ENCODE peak calls at places on chromosomes 11 and 22, in nine cellular contexts. One of them, this sample, is unnamed.

GRCh38 chr11:113862430-113862829 is 12.9 kb downstream of the USP28 start:
- DNase-seq in heart right ventricle: no peak
- DNase-seq in body of pancreas: no peak
- DNase-seq in endothelial cell: no peak
- DNase-seq in fibroblast of pulmonary artery: peak
- DNase-seq in retinal pigment epithelial cell: no peak
- DNase-seq in HFFc6: peak
- DNase-seq in cardiac fibroblast: peak
- DNase-seq in cardiac muscle cell: no peak
- DNase-seq in this sample: no peak

GRCh38 chr11:69642549-69642912 is 1.6 kb downstream of the CCND1 start:
- DNase-seq in heart right ventricle: no peak
- DNase-seq in body of pancreas: no peak
- DNase-seq in endothelial cell: peak
- DNase-seq in fibroblast of pulmonary artery: no peak
- DNase-seq in retinal pigment epithelial cell: no peak
- DNase-seq in HFFc6: no peak
- DNase-seq in cardiac fibroblast: no peak
- DNase-seq in cardiac muscle cell: peak
- DNase-seq in this sample: peak

GRCh38 chr11:106249857-106250256 is 172.4 kb downstream of the AASDHPPT start:
- DNase-seq in heart right ventricle: no peak
- DNase-seq in body of pancreas: peak
- DNase-seq in endothelial cell: no peak
- DNase-seq in fibroblast of pulmonary artery: peak
- DNase-seq in retinal pigment epithelial cell: no peak
- DNase-seq in HFFc6: no peak
- DNase-seq in cardiac fibroblast: peak
- DNase-seq in cardiac muscle cell: no peak
- DNase-seq in this sample: no peak

GRCh38 chr11:95149659-95150294 is 60.1 kb downstream of the ENDOD1 start:
- DNase-seq in heart right ventricle: peak
- DNase-seq in body of pancreas: peak
- DNase-seq in endothelial cell: peak
- DNase-seq in fibroblast of pulmonary artery: peak
- DNase-seq in retinal pigment epithelial cell: peak
- DNase-seq in HFFc6: no peak
- DNase-seq in cardiac fibroblast: no peak
- DNase-seq in cardiac muscle cell: no peak
- DNase-seq in this sample: peak

GRCh38 chr22:43236401-43237166 is 49.6 kb upstream of the TTLL12 start:
- DNase-seq in heart right ventricle: peak
- DNase-seq in body of pancreas: peak
- DNase-seq in endothelial cell: no peak
- DNase-seq in fibroblast of pulmonary artery: peak
- DNase-seq in retinal pigment epithelial cell: no peak
- DNase-seq in HFFc6: no peak
- DNase-seq in cardiac fibroblast: no peak
- DNase-seq in cardiac muscle cell: no peak
- DNase-seq in this sample: no peak

GRCh38 chr11:115244758-115245157 is 259.5 kb downstream of the CADM1 start:
- DNase-seq in heart right ventricle: no peak
- DNase-seq in body of pancreas: no peak
- DNase-seq in endothelial cell: no peak
- DNase-seq in fibroblast of pulmonary artery: no peak
- DNase-seq in retinal pigment epithelial cell: no peak
- DNase-seq in HFFc6: no peak
- DNase-seq in cardiac fibroblast: no peak
- DNase-seq in cardiac muscle cell: no peak
- DNase-seq in this sample: no peak

GRCh38 chr22:44424867-44425351 is 73.1 kb downstream of the RTL6 start:
- DNase-seq in heart right ventricle: no peak
- DNase-seq in body of pancreas: peak
- DNase-seq in endothelial cell: no peak
- DNase-seq in fibroblast of pulmonary artery: no peak
- DNase-seq in retinal pigment epithelial cell: no peak
- DNase-seq in HFFc6: no peak
- DNase-seq in cardiac fibroblast: no peak
- DNase-seq in cardiac muscle cell: no peak
- DNase-seq in this sample: no peak

GRCh38 chr11:68254421-68254820 is 17.4 kb downstream of the C11orf24 start:
- DNase-seq in heart right ventricle: no peak
- DNase-seq in body of pancreas: no peak
- DNase-seq in endothelial cell: no peak
- DNase-seq in fibroblast of pulmonary artery: no peak
- DNase-seq in retinal pigment epithelial cell: no peak
- DNase-seq in HFFc6: no peak
- DNase-seq in cardiac fibroblast: no peak
- DNase-seq in cardiac muscle cell: no peak
- DNase-seq in this sample: no peak

GRCh38 chr11:8963569-8964323 is 496 bp downstream of the TMEM9B start:
- DNase-seq in heart right ventricle: peak
- DNase-seq in body of pancreas: peak
- DNase-seq in endothelial cell: peak
- DNase-seq in fibroblast of pulmonary artery: peak
- DNase-seq in retinal pigment epithelial cell: peak
- DNase-seq in HFFc6: peak
- DNase-seq in cardiac fibroblast: no peak
- DNase-seq in cardiac muscle cell: peak
- DNase-seq in this sample: peak

GRCh38 chr11:43987384-43988039 is 45.1 kb downstream of the C11orf96 start:
- DNase-seq in heart right ventricle: peak
- DNase-seq in body of pancreas: peak
- DNase-seq in endothelial cell: no peak
- DNase-seq in fibroblast of pulmonary artery: peak
- DNase-seq in retinal pigment epithelial cell: peak
- DNase-seq in HFFc6: peak
- DNase-seq in cardiac fibroblast: peak
- DNase-seq in cardiac muscle cell: no peak
- DNase-seq in this sample: peak

GRCh38 chr11:123182101-123182500 is 12.9 kb downstream of the CLMP start:
- DNase-seq in heart right ventricle: no peak
- DNase-seq in body of pancreas: no peak
- DNase-seq in endothelial cell: no peak
- DNase-seq in fibroblast of pulmonary artery: no peak
- DNase-seq in retinal pigment epithelial cell: no peak
- DNase-seq in HFFc6: no peak
- DNase-seq in cardiac fibroblast: no peak
- DNase-seq in cardiac muscle cell: no peak
- DNase-seq in this sample: no peak

GRCh38 chr11:104051806-104052205 is 15.4 kb downstream of the DDI1 start:
- DNase-seq in heart right ventricle: no peak
- DNase-seq in body of pancreas: no peak
- DNase-seq in endothelial cell: no peak
- DNase-seq in fibroblast of pulmonary artery: no peak
- DNase-seq in retinal pigment epithelial cell: no peak
- DNase-seq in HFFc6: no peak
- DNase-seq in cardiac fibroblast: no peak
- DNase-seq in cardiac muscle cell: no peak
- DNase-seq in this sample: no peak

DNA sequence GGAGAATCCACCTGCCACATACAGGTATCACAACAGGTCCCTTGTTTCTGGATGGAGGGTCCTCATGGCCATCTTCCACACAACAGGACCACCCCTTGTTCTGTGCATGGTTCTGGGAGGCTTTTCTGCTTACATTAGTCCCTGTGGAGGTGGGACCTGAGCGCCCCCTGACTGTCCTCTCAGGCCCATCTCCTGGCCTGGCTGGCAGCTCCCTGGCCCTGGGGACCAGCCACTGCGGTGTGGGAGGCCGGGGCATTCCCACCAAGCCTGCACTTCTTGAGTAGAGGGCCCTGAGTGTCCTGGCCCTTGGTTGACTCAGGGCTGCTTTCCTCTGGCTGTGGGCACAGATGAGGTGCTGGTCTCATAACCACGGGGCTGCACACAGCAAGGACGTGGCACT is 5.0 kb downstream of the COX8A start:
- DNase-seq in heart right ventricle: no peak
- DNase-seq in body of pancreas: no peak
- DNase-seq in endothelial cell: no peak
- DNase-seq in fibroblast of pulmonary artery: no peak
- DNase-seq in retinal pigment epithelial cell: no peak
- DNase-seq in HFFc6: no peak
- DNase-seq in cardiac fibroblast: no peak
- DNase-seq in cardiac muscle cell: no peak
- DNase-seq in this sample: no peak
- TF ChIP-seq CTCF in heart right ventricle: no peak
- TF ChIP-seq CTCF in body of pancreas: no peak
- TF ChIP-seq CTCF in endothelial cell: no peak
- TF ChIP-seq CTCF in fibroblast of pulmonary artery: no peak
- TF ChIP-seq CTCF in retinal pigment epithelial cell: no peak
- TF ChIP-seq CTCF in HFFc6: no peak
- TF ChIP-seq CTCF in cardiac fibroblast: no peak
- TF ChIP-seq CTCF in cardiac muscle cell: no peak
- TF ChIP-seq CTCF in this sample: no peak

DNA sequence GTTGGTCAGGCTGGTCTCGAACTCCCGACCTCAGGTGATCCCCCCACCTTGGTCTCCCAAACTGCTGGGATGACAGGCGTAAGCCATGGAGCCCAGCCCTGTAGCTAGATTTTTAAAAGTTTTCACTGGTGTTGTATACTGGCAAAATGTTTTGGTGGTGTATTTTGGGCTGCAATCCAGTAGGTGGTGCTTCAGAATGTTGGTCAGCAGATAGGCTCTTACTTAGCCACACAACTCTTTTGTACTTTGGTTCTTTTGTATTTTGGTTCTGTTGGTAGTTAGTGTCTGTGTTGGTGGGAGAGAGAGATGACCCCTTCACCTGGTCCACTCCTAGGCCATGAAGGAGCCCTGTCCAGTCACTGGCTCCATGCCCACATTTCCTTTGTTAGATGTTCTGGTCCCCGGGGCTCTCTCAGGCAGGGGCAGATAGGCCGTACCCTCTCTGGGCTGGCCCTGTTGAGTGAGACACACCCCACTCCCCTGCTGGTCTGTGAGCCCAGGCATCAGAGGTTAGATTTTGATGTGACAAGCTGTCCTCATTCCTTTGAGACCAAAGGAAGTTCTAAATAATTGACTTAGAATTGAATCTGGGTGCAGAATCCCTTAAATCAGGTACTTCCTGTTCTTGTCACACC is 123.8 kb downstream of the DDX10 start:
- DNase-seq in heart right ventricle: peak
- DNase-seq in body of pancreas: no peak
- DNase-seq in endothelial cell: peak
- DNase-seq in fibroblast of pulmonary artery: peak
- DNase-seq in retinal pigment epithelial cell: no peak
- DNase-seq in HFFc6: peak
- DNase-seq in cardiac fibroblast: peak
- DNase-seq in cardiac muscle cell: peak
- DNase-seq in this sample: no peak
- TF ChIP-seq CTCF in heart right ventricle: peak
- TF ChIP-seq CTCF in body of pancreas: peak
- TF ChIP-seq CTCF in endothelial cell: peak
- TF ChIP-seq CTCF in fibroblast of pulmonary artery: peak
- TF ChIP-seq CTCF in retinal pigment epithelial cell: peak
- TF ChIP-seq CTCF in HFFc6: peak
- TF ChIP-seq CTCF in cardiac fibroblast: peak
- TF ChIP-seq CTCF in cardiac muscle cell: peak
- TF ChIP-seq CTCF in this sample: peak

DNA sequence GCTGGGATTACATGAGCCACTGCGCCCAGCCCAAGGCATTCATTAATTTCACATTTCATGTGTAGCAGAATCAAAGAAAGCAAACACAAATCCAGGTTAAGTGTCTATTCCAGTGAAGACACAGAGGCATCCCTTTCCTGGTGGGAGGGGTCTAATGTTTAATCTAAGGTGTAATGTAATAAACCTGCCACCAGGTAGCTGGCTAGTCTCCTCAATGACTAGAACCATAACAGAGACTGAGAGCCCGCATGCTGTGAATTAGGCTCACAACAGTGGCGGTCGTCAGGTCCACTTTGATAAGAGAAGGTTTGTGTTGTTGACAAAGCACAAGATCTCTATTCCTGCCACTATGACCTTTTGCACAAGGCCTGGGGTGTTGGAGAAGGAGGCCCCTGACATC is 64.2 kb upstream of the ADA2 start:
- DNase-seq in heart right ventricle: peak
- DNase-seq in body of pancreas: no peak
- DNase-seq in endothelial cell: no peak
- DNase-seq in fibroblast of pulmonary artery: no peak
- DNase-seq in retinal pigment epithelial cell: no peak
- DNase-seq in HFFc6: no peak
- DNase-seq in cardiac fibroblast: no peak
- DNase-seq in cardiac muscle cell: no peak
- DNase-seq in this sample: no peak
- TF ChIP-seq CTCF in heart right ventricle: no peak
- TF ChIP-seq CTCF in body of pancreas: no peak
- TF ChIP-seq CTCF in endothelial cell: no peak
- TF ChIP-seq CTCF in fibroblast of pulmonary artery: no peak
- TF ChIP-seq CTCF in retinal pigment epithelial cell: no peak
- TF ChIP-seq CTCF in HFFc6: no peak
- TF ChIP-seq CTCF in cardiac fibroblast: no peak
- TF ChIP-seq CTCF in cardiac muscle cell: no peak
- TF ChIP-seq CTCF in this sample: no peak

GRCh38 chr11:78229106-78229505 is 40.4 kb downstream of the USP35 start:
- DNase-seq in heart right ventricle: no peak
- DNase-seq in body of pancreas: no peak
- DNase-seq in endothelial cell: no peak
- DNase-seq in fibroblast of pulmonary artery: no peak
- DNase-seq in retinal pigment epithelial cell: no peak
- DNase-seq in HFFc6: no peak
- DNase-seq in cardiac fibroblast: no peak
- DNase-seq in cardiac muscle cell: no peak
- DNase-seq in this sample: no peak

GRCh38 chr11:78226684-78227680 is 38.3 kb downstream of the USP35 start:
- DNase-seq in heart right ventricle: no peak
- DNase-seq in body of pancreas: no peak
- DNase-seq in endothelial cell: no peak
- DNase-seq in fibroblast of pulmonary artery: no peak
- DNase-seq in retinal pigment epithelial cell: no peak
- DNase-seq in HFFc6: no peak
- DNase-seq in cardiac fibroblast: no peak
- DNase-seq in cardiac muscle cell: no peak
- DNase-seq in this sample: no peak

GRCh38 chr11:78227906-78228305 is 39.2 kb downstream of the USP35 start:
- DNase-seq in heart right ventricle: no peak
- DNase-seq in body of pancreas: no peak
- DNase-seq in endothelial cell: no peak
- DNase-seq in fibroblast of pulmonary artery: no peak
- DNase-seq in retinal pigment epithelial cell: no peak
- DNase-seq in HFFc6: no peak
- DNase-seq in cardiac fibroblast: no peak
- DNase-seq in cardiac muscle cell: no peak
- DNase-seq in this sample: no peak

GRCh38 chr11:78230161-78230877 is 41.6 kb downstream of the USP35 start:
- DNase-seq in heart right ventricle: peak
- DNase-seq in body of pancreas: no peak
- DNase-seq in endothelial cell: no peak
- DNase-seq in fibroblast of pulmonary artery: no peak
- DNase-seq in retinal pigment epithelial cell: no peak
- DNase-seq in HFFc6: no peak
- DNase-seq in cardiac fibroblast: no peak
- DNase-seq in cardiac muscle cell: no peak
- DNase-seq in this sample: no peak

DNA sequence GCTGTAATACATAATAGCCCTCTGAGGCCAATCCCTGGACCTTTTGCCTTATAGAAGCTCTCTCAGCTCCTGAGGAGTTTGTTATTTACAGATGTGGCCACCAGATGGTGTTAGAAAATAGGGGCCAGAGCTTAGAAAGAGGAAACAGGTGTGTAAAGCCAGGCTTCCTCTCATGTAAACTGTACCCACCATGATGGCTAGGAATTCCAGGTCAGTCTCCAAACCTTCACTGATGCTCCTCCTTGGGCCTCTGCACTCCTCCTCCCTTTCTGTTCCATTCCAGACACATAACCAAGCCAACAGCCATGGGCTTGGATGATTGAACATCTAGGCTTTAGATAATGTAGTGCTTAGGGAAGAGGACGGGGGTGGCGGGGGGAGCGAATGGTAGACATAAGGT is 39.7 kb downstream of the USP35 start:
- DNase-seq in heart right ventricle: peak
- DNase-seq in body of pancreas: peak
- DNase-seq in endothelial cell: peak
- DNase-seq in fibroblast of pulmonary artery: peak
- DNase-seq in retinal pigment epithelial cell: peak
- DNase-seq in HFFc6: peak
- DNase-seq in cardiac fibroblast: peak
- DNase-seq in cardiac muscle cell: peak
- DNase-seq in this sample: no peak
- TF ChIP-seq CTCF in heart right ventricle: peak
- TF ChIP-seq CTCF in body of pancreas: peak
- TF ChIP-seq CTCF in endothelial cell: no peak
- TF ChIP-seq CTCF in fibroblast of pulmonary artery: peak
- TF ChIP-seq CTCF in retinal pigment epithelial cell: peak
- TF ChIP-seq CTCF in HFFc6: peak
- TF ChIP-seq CTCF in cardiac fibroblast: peak
- TF ChIP-seq CTCF in cardiac muscle cell: peak
- TF ChIP-seq CTCF in this sample: peak

This sample was measured in nephron progenitor cell.